ENCODE peak calls at places on chromosomes 12 and 14, in four cellular contexts. P, C, T and Q are unnamed samples.

GRCh38 chr14:78710963-78711362 is 540.8 kb downstream of the NRXN3 start:
- DNase-seq in P (no peak), C (no peak), T (no peak), Q (no peak)

GRCh38 chr12:40015360-40015759 is 90.5 kb downstream of the SLC2A13 start:
- DNase-seq in P (no peak), C (no peak), T (no peak), Q (no peak)

GRCh38 chr14:21647380-21647779 is 6.3 kb upstream of the OR4E2 start:
- DNase-seq in P (no peak), C (no peak), T (no peak), Q (no peak)

GRCh38 chr12:48927261-48927660 is 2.0 kb upstream of the FKBP11 start:
- DNase-seq in P (no peak), C (no peak), T (no peak), Q (no peak)

GRCh38 chr12:117530796-117531195 is 169.4 kb upstream of the NOS1 start:
- DNase-seq in P (no peak), C (no peak), T (no peak), Q (no peak)

GRCh38 chr12:85574291-85574690 is 261.9 kb downstream of the RASSF9 start:
- DNase-seq in P (no peak), C (no peak), T (no peak), Q (no peak)

GRCh38 chr12:6465467-6466183 is 4.9 kb downstream of the VAMP1 start:
- DNase-seq in P (peak), C (peak), T (no peak), Q (peak)

GRCh38 chr12:76158518-76159321 is 74.2 kb upstream of the NAP1L1 start:
- DNase-seq in P (peak), C (peak), T (no peak), Q (peak)

GRCh38 chr14:76967788-76968187 is 60.7 kb downstream of the IRF2BPL start:
- DNase-seq in P (no peak), C (no peak), T (no peak), Q (no peak)

GRCh38 chr14:90103808-90104207 is 42.0 kb downstream of the KCNK13 start:
- DNase-seq in P (no peak), C (no peak), T (no peak), Q (no peak)

GRCh38 chr12:123671876-123672275 is 963 bp downstream of the TCTN2 start:
- DNase-seq in P (no peak), C (no peak), T (no peak), Q (no peak)

GRCh38 chr12:47097276-47097896 is 17.6 kb upstream of the AMIGO2 start:
- DNase-seq in P (no peak), C (no peak), T (no peak), Q (no peak)

GRCh38 chr12:124322271-124322998 is 27.5 kb downstream of the RFLNA start:
- DNase-seq in P (no peak), C (no peak), T (no peak), Q (no peak)

GRCh38 chr12:128783129-128783574 is 40.6 kb downstream of the SLC15A4 start:
- DNase-seq in P (no peak), C (peak), T (no peak), Q (no peak)

GRCh38 chr14:102180248-102180998 is 40.7 kb downstream of the WDR20 start:
- DNase-seq in P (no peak), C (no peak), T (no peak), Q (no peak)

GRCh38 chr12:76764856-76765255 is 941 bp downstream of the ZDHHC17 start:
- DNase-seq in P (no peak), C (peak), T (no peak), Q (no peak)

GRCh38 chr14:102764220-102764671 is 13.0 kb upstream of the TRAF3 start:
- DNase-seq in P (no peak), C (no peak), T (no peak), Q (no peak)

GRCh38 chr12:108733132-108733531 is 1.8 kb upstream of the CORO1C start:
- DNase-seq in P (no peak), C (no peak), T (no peak), Q (no peak)
- H3K27ac ChIP-seq in P (no peak), C (no peak), T (peak), Q (no peak)

DNA sequence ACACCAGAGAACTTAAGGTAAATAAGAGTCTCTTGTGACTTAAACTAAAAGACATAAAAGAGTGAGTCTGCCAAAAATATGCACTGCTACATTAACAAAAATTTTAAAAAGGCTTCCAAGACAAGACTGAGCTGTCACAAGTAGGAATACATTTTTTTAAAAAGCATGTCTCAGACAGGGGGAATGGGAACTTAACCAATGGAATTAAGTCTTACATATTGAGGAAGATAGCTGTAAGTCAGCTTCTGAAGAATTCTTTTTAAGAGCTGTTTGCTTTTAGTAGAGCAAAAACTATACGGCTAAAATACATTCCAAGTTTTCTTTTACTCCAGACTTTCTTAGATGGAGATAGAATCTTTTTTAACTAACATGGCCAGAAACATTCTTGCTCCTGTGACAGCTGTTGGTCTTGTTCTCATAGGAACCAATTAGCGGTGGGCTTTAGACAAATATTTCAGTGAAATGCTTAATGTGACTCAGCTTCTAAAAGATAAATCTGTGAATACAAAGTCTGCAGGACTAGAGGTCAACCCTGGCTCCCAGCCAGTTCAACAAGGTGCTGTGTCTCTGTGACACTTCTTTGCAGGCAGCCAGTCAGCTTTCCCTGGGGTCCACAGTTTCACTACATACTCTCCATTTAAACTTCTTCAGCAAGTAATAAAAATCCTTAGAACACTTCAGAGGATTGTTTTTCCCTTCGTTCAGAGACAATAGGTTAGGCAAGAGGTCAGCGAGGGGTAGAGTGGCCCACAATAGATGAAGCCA is 187.6 kb downstream of the NAV3 start:
- DNase-seq in P (no peak), C (no peak), T (no peak), Q (no peak)
- H3K27ac ChIP-seq in P (no peak), C (no peak), T (no peak), Q (no peak)

DNA sequence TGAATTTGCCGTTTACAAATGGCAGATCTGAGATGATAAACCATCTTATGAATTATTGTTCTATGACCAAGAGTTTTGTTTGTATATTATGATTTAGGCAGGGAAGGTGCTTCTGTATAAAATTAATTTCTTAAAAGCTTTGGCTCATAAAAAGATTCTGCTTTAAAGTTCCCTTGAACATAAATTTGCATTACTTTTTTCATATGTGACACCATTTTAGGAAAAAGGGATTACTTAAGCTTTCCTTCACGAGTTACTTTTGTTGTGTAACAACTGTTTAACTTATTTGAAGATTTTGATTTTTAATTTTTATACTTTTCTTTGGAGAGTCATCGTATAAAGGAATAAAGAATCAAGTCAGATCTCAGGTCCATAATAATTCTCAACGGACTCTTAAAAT is 3.3 kb downstream of the ETNK1 start:
- DNase-seq in P (no peak), C (no peak), T (no peak), Q (no peak)
- H3K27ac ChIP-seq in P (peak), C (peak), T (peak), Q (no peak)

GRCh38 chr12:132493482-132494178 is 3.7 kb downstream of the FBRSL1 start:
- DNase-seq in P (no peak), C (no peak), T (no peak), Q (no peak)
- H3K27ac ChIP-seq in P (no peak), C (no peak), T (no peak), Q (peak)

GRCh38 chr14:74080820-74081460 is 3.3 kb downstream of the ALDH6A1 start:
- DNase-seq in P (no peak), C (no peak), T (no peak), Q (no peak)
- H3K27ac ChIP-seq in P (no peak), C (no peak), T (no peak), Q (no peak)

DNA sequence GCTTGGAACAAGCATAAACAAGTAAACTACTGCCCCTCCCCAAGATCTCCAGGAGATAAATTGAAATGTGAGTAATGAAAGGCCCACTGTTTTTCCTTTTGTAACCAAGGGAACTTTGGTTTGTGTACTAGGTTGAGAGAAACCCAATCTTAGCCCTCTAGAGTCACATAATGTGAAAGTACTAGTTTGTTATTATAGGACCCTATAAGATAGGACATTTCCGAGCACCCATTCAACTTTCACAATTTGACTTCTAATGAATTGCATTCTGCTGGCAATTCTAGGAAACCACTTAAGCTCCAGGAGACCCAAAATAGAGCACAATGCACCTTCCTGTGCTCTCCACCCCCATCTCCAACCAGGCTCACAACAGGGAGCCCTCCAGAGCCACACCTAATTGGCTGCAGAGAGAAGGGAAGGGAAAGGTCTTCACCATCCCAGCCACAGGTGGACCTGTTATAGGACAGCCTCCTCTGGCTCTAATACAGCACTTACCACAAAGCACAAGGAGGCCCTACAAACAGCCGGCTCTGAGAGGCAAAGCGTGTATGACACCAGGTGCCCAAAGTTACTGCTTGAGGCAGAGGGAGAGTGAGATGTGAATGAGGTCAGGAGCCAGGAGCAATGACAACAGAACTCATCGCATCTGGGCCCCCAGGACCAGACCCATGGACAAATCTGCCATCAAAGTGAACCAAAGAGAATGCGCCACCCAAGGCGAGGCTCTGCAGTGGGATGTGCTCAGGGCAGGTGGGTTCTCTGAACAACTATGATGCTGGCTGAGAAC is 163.3 kb upstream of the NTF3 start:
- DNase-seq in P (no peak), C (no peak), T (no peak), Q (no peak)
- H3K27ac ChIP-seq in P (no peak), C (no peak), T (no peak), Q (no peak)

DNA sequence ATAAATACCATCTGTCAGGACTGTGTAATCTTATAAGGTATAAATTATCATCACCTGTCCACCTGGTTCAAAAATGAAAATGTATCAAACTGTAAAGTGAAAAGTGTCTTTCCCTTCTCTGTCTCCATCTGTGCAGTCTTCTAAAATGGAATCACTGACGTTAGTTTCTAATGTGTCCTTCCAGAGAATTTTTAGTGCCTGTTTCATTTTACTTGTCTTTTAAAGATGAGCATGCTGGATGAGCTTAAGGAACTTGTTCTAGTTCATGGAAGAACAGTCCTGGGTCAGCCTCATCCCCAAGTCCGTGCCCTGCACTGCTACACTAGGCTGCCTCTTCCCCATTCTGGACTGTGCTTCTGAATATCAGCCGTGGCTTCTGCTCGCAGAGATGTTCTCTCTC is 5.4 kb upstream of the NT5DC3 start:
- DNase-seq in P (no peak), C (no peak), T (no peak), Q (no peak)
- H3K27ac ChIP-seq in P (peak), C (no peak), T (peak), Q (no peak)

DNA sequence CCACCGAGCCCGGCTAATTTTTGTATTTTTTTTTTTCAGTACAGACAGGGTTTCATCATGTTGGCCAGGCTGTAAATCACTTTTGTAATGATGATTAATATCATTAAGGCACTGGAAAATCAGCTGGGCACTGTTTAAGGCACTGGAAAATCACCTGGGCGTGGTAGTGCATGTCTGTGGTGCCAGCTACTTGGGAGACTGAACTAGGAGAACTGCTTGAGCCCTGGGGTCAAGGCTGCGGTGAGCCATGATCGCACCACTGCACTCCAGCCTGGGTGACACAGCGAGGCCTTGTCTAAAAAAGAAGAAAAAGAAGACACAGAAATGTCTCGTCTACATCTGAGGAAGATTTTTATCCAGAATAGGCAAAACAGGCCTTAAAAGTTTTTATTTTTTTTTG is 12.7 kb downstream of the SLC11A2 start:
- DNase-seq in P (no peak), C (no peak), T (no peak), Q (no peak)
- H3K27ac ChIP-seq in P (no peak), C (no peak), T (no peak), Q (no peak)